ENCODE peak calls at places on chromosomes 16 and 17, in five cellular contexts. H is myocyte; P is kidney epithelial cell; F is activated T-helper 1 cell treated with anti-CD3 and anti-CD28 coated beads, Interleukin-2, amount 50 U/mL, for 16 hours; V is GM10248. K is an unnamed sample.

GRCh38 chr16:9311303-9311954 is 220.0 kb downstream of the HAPSTR1 start:
- DNase-seq in V (no peak), H (no peak), F (no peak), P (no peak), K (no peak)

GRCh38 chr17:44038604-44039007 is 23.8 kb upstream of the TMEM101 start:
- DNase-seq in F (no peak), H (peak; percentile 85), V (no peak), P (no peak), K (no peak)

GRCh38 chr17:3512512-3513171 is 36.8 kb downstream of the ASPA start:
- DNase-seq in V (no peak), H (peak; percentile 73), F (no peak), P (no peak), K (no peak)

GRCh38 chr17:29341726-29342125 is 47.8 kb upstream of the NUFIP2 start:
- DNase-seq in V (no peak), F (no peak), P (no peak), H (no peak), K (no peak)

GRCh38 chr17:71237903-71238538 is 882.8 kb upstream of the SOX9 start:
- DNase-seq in H (peak; percentile 44), P (no peak), V (no peak), F (no peak), K (no peak)

GRCh38 chr17:49610883-49611584 is 35.4 kb downstream of the NXPH3 start:
- DNase-seq in V (no peak), F (no peak), H (no peak), P (no peak), K (no peak)

GRCh38 chr17:76997981-76998531 is 129.9 kb downstream of the MGAT5B start:
- DNase-seq in P (no peak), H (no peak), V (peak; percentile 69), F (peak; percentile 14), K (no peak)

GRCh38 chr16:22327446-22327775 is 30.2 kb downstream of the POLR3E start:
- DNase-seq in V (no peak), F (no peak), P (no peak), H (no peak), K (no peak)

GRCh38 chr16:50367777-50368409 is 895 bp downstream of the BRD7 start:
- DNase-seq in V (no peak), H (peak; percentile 3), F (no peak), P (no peak), K (no peak)

GRCh38 chr17:31527606-31528005 is 136.1 kb downstream of the RAB11FIP4 start:
- DNase-seq in P (no peak), F (no peak), H (no peak), V (no peak), K (no peak)

GRCh38 chr16:2769100-2769529 is 8.0 kb downstream of the ELOB start:
- DNase-seq in V (no peak), H (no peak), P (no peak), F (no peak), K (no peak)

GRCh38 chr17:55023626-55024025 is 55.1 kb downstream of the STXBP4 start:
- DNase-seq in V (no peak), F (no peak), P (no peak), H (no peak), K (no peak)

GRCh38 chr17:80173916-80174315 is 4.1 kb downstream of the CARD14 start:
- DNase-seq in P (no peak), F (no peak), H (no peak), V (no peak), K (no peak)

GRCh38 chr16:84115919-84116719 is 623 bp downstream of the MBTPS1 start:
- DNase-seq in F (no peak), V (no peak), H (no peak), P (no peak), K (no peak)

GRCh38 chr17:50375858-50376538 is 3.0 kb downstream of the EME1 start:
- DNase-seq in P (no peak), V (no peak), H (no peak), F (no peak), K (no peak)

GRCh38 chr17:56317351-56318208 is 164.3 kb downstream of the ANKFN1 start:
- DNase-seq in P (no peak), F (no peak), H (peak; percentile 68), V (no peak), K (no peak)

GRCh38 chr17:37847811-37848331 is 76.3 kb upstream of the TBC1D3K start:
- DNase-seq in V (no peak), F (no peak), H (no peak), P (no peak), K (no peak)

GRCh38 chr17:36936455-36936934 is 780 bp upstream of the LHX1 start:
- DNase-seq in V (no peak), P (no peak), H (no peak), F (no peak), K (no peak)

GRCh38 chr17:76585649-76586593 is at the start of gene ST6GALNAC2:
- DNase-seq in F (no peak), P (no peak), V (peak; percentile 34), H (peak; percentile 73), K (peak; percentile 46)

GRCh38 chr16:11104168-11105037 is 151.6 kb downstream of the SOCS1 start:
- DNase-seq in P (no peak), F (no peak), H (no peak), V (no peak), K (no peak)

GRCh38 chr17:32746280-32746679 is 130.6 kb downstream of the MYO1D start:
- DNase-seq in F (no peak), H (no peak), V (no peak), P (no peak), K (no peak)

GRCh38 chr17:80862341-80862969 is 129.2 kb upstream of the CHMP6 start:
- DNase-seq in V (no peak), F (no peak), P (no peak), H (no peak), K (no peak)

GRCh38 chr16:85915125-85915845 is 16.3 kb downstream of the IRF8 start:
- DNase-seq in V (no peak), P (no peak), F (no peak), H (no peak), K (no peak)

GRCh38 chr17:35082073-35082657 is 18.7 kb upstream of the RFFL start:
- DNase-seq in F (no peak), P (peak; percentile 23), V (no peak), H (peak; percentile 71), K (no peak)

GRCh38 chr16:17082126-17082882 is 388.5 kb downstream of the XYLT1 start:
- DNase-seq in H (no peak), F (no peak), V (no peak), P (no peak), K (no peak)

K was measured in activated gamma-delta T cell.